ENCODE peak calls at places on chromosome 2, in eight cellular contexts. H is stimulated activated CD8-positive, alpha-beta memory T cell treated with anti-CD3 and anti-CD28 coated beads, Interleukin-4, amount 100 ng/mL, for 24 hours; P is ACHN; S is AG08395; R is MV-4-11; F is AG04449; M is SW 1271; C is COR-L47. I is an unnamed sample.
A peak's percentile ranks its signal among the peaks of the same experiment; 100 is the strongest.

GRCh38 chr2:80473806-80474205 is 169.3 kb upstream of the LRRTM1 start:
- DNase-seq in H (no peak), C (no peak), M (no peak), P (no peak), R (no peak), F (no peak), S (no peak), I (no peak)

GRCh38 chr2:165573534-165574461 is 104.3 kb downstream of the CSRNP3 start:
- DNase-seq in H (no peak), C (peak; percentile 87), R (no peak), S (no peak), F (no peak), P (peak; percentile 79), M (no peak), I (peak; percentile 57)

GRCh38 chr2:15273452-15273851 is 287.7 kb downstream of the NBAS start:
- DNase-seq in H (no peak), F (no peak), P (no peak), R (no peak), C (no peak), S (no peak), M (no peak), I (no peak)

GRCh38 chr2:196324212-196324611 is 152.8 kb upstream of the STK17B start:
- DNase-seq in P (no peak), F (no peak), S (peak; percentile 58), M (no peak), C (no peak), R (no peak), H (no peak), I (no peak)

GRCh38 chr2:8932702-8933101 is 70.8 kb downstream of the MBOAT2 start:
- DNase-seq in H (no peak), S (no peak), F (no peak), R (no peak), C (no peak), M (no peak), P (no peak), I (no peak)

GRCh38 chr2:114698504-114698903 is 256.1 kb downstream of the DPP10 start:
- DNase-seq in H (no peak), P (no peak), M (no peak), C (no peak), F (no peak), S (no peak), R (no peak), I (no peak)

GRCh38 chr2:171707752-171708151 is 20.5 kb downstream of the DYNC1I2 start:
- DNase-seq in R (no peak), M (no peak), C (no peak), H (no peak), S (no peak), P (no peak), F (no peak), I (peak; percentile 69)

GRCh38 chr2:228283491-228284171 is 102.1 kb upstream of the SPHKAP start:
- DNase-seq in P (no peak), H (no peak), S (no peak), C (no peak), R (no peak), M (no peak), F (no peak), I (no peak)

GRCh38 chr2:188410504-188411235 is 119.0 kb downstream of the GULP1 start:
- DNase-seq in F (no peak), P (no peak), M (no peak), C (no peak), R (no peak), S (no peak), H (no peak), I (peak; percentile 76)